ENCODE peak calls at places on chromosomes 7 and 10, in six cellular contexts. Q is A549, D is endothelial cell of umbilical vein, K is HCT116, O is HepG2, Y is K562. E is an unnamed sample.

GRCh38 chr10:15433850-15434537 is 62.9 kb upstream of the FAM171A1 start:
- DNase-seq in O (peak; percentile 30), Q (peak; percentile 50), D (peak; percentile 47), Y (peak; percentile 56), K (peak; percentile 38), E (peak; percentile 40)

GRCh38 chr10:72001026-72001380 is 36.8 kb downstream of the CHST3 start:
- DNase-seq in O (no peak), Y (no peak), K (no peak), Q (no peak), D (peak; percentile 17), E (no peak)

GRCh38 chr7:109793-110556 is 82.4 kb upstream of the FAM20C start:
- DNase-seq in D (no peak), Y (no peak), K (no peak), O (no peak), Q (no peak), E (no peak)

GRCh38 chr7:137669706-137670105 is 177.1 kb downstream of the DGKI start:
- DNase-seq in Y (no peak), K (no peak), Q (no peak), D (no peak), O (no peak), E (no peak)

GRCh38 chr10:78231930-78232329 is 198.3 kb downstream of the RPS24 start:
- DNase-seq in K (no peak), D (no peak), O (peak; percentile 13), Q (no peak), Y (no peak), E (peak; percentile 32)

GRCh38 chr10:14736600-14737081 is 38.1 kb downstream of the FAM107B start:
- DNase-seq in Q (no peak), O (no peak), D (no peak), Y (no peak), K (no peak), E (peak; percentile 37)

GRCh38 chr7:5393748-5394147 is 29.9 kb downstream of the TNRC18 start:
- DNase-seq in D (no peak), Q (no peak), Y (no peak), K (no peak), O (no peak), E (no peak)

GRCh38 chr7:70678621-70679251 is 453.2 kb upstream of the GALNT17 start:
- DNase-seq in Q (no peak), Y (no peak), D (no peak), K (no peak), O (no peak), E (peak; percentile 97)

GRCh38 chr7:106284516-106285050 is at the start of gene NAMPT:
- DNase-seq in K (no peak), O (no peak), Q (no peak), Y (peak; percentile 79), D (peak; percentile 23), E (peak; percentile 63)

GRCh38 chr10:108374991-108375390 is 1210.5 kb upstream of the SORCS1 start:
- DNase-seq in D (no peak), O (no peak), Y (no peak), K (no peak), Q (no peak), E (no peak)

GRCh38 chr10:23448802-23449570 is 10.1 kb downstream of the OTUD1 start:
- DNase-seq in D (peak; percentile 70), Y (no peak), Q (no peak), K (no peak), O (no peak), E (peak; percentile 13)

GRCh38 chr10:23449677-23450220 is 10.9 kb downstream of the OTUD1 start:
- DNase-seq in K (no peak), O (no peak), Y (no peak), D (no peak), Q (no peak), E (no peak)

GRCh38 chr10:23442936-23443335 is 4.1 kb downstream of the OTUD1 start:
- DNase-seq in Y (no peak), K (no peak), O (no peak), D (no peak), Q (no peak), E (no peak)

GRCh38 chr10:23448323-23448722 is 9.4 kb downstream of the OTUD1 start:
- DNase-seq in K (no peak), O (no peak), Q (no peak), Y (no peak), D (no peak), E (no peak)

GRCh38 chr10:23445591-23445990 is 6.7 kb downstream of the OTUD1 start:
- DNase-seq in Q (no peak), O (no peak), D (peak; percentile 77), K (no peak), Y (no peak), E (no peak)
- H3K4me3 ChIP-seq in Q (no peak overlapping the region), O (no peak overlapping the region), D (no peak overlapping the region), K (no peak overlapping the region), Y (no peak overlapping the region), E (no peak overlapping the region)

GRCh38 chr7:115840702-115841101 is 189.9 kb downstream of the TFEC start:
- DNase-seq in D (no peak), Q (no peak), O (no peak), Y (no peak), K (no peak), E (no peak)
- TF ChIP-seq MAX in D (no peak), Q (no peak), O (no peak), Y (no peak), K (no peak), E (no peak)

GRCh38 chr10:124094419-124094785 is 1.0 kb upstream of the CHST15 start:
- DNase-seq in Y (no peak), O (no peak), Q (no peak), K (no peak), D (no peak), E (no peak)

GRCh38 chr10:124095096-124095495 is 1.7 kb upstream of the CHST15 start:
- DNase-seq in O (no peak), D (peak; percentile 82), Q (no peak), K (no peak), Y (no peak), E (no peak)

GRCh38 chr10:124091646-124092269 is 1.6 kb downstream of the CHST15 start:
- DNase-seq in K (no peak), O (no peak), Q (no peak), D (peak; percentile 38), Y (no peak), E (no peak)

GRCh38 chr10:124092270-124093075 is 925 bp downstream of the CHST15 start:
- DNase-seq in O (no peak), D (peak; percentile 52), Q (peak; percentile 39), K (no peak), Y (peak; percentile 20), E (no peak)

GRCh38 chr10:124093076-124093773 is at the start of gene CHST15:
- DNase-seq in Q (peak; percentile 75), Y (no peak), O (peak; percentile 86), K (peak; percentile 74), D (peak; percentile 63), E (no peak)
- TF ChIP-seq POLR2A in Q (peak; percentile 16), Y (no peak), O (peak; percentile 68), K (peak; percentile 46), D (no peak), E (no peak)

GRCh38 chr7:117020605-117021002 is 67.3 kb downstream of the ST7 start:
- DNase-seq in K (no peak), D (no peak), Q (no peak), Y (no peak), O (no peak), E (no peak)

GRCh38 chr7:117021960-117022359 is 68.7 kb downstream of the ST7 start:
- DNase-seq in O (no peak), Q (no peak), K (no peak), D (no peak), Y (no peak), E (no peak)

GRCh38 chr7:117019786-117020604 is 66.7 kb downstream of the ST7 start:
- DNase-seq in K (peak; percentile 54), O (no peak), Y (no peak), D (peak; percentile 91), Q (peak; percentile 70), E (no peak)

GRCh38 chr7:117023325-117023854 is 70.1 kb downstream of the ST7 start:
- DNase-seq in O (no peak), K (no peak), Y (no peak), D (no peak), Q (no peak), E (no peak)

DNA sequence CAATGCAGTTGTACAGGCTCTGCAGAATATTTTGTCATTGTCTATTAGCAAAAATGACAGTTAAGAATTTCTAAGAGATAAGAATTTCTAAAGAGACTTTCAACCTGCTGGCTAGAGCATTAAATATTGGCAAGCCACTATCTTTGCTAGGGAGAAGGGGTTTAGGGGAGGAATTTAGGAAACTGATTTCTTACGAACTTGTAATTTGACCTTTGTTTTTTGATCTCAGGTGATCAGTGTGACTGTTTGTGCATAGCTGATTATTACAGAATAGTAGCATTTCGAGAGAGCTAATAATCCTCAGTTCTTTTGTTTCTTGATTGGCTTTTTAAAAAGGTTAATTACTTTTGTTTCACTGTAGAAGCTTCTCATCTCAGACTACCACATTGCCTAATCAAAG is 68.1 kb downstream of the ST7 start:
- DNase-seq in Q (no peak), D (no peak), K (no peak), O (no peak), Y (no peak), E (no peak)
- H3K4me3 ChIP-seq in Q (no peak overlapping the region), D (no peak overlapping the region), K (no peak overlapping the region), O (no peak overlapping the region), Y (no peak overlapping the region), E (no peak overlapping the region)